ENCODE peak calls at places on chromosomes 5 and 9, in five cellular contexts. One of them, this sample, is unnamed.

GRCh38 chr9:565528-565927 is 276.0 kb upstream of the DMRT1 start:
- DNase-seq in heart left ventricle: no peak
- DNase-seq in kidney: no peak
- DNase-seq in tibial artery: no peak
- DNase-seq in testis: no peak
- DNase-seq in this sample: no peak

GRCh38 chr9:137280478-137281344 is 3.2 kb downstream of the TOR4A start:
- DNase-seq in testis: no peak
- DNase-seq in tibial artery: no peak
- DNase-seq in heart left ventricle: peak; percentile 52
- DNase-seq in kidney: no peak
- DNase-seq in this sample: peak; percentile 39

GRCh38 chr5:59036274-59036961 is 453.5 kb downstream of the RAB3C start:
- DNase-seq in testis: no peak
- DNase-seq in tibial artery: peak; percentile 70
- DNase-seq in kidney: no peak
- DNase-seq in heart left ventricle: peak; percentile 38
- DNase-seq in this sample: no peak

GRCh38 chr9:98921740-98922139 is 22.0 kb upstream of the COL15A1 start:
- DNase-seq in testis: no peak
- DNase-seq in tibial artery: no peak
- DNase-seq in heart left ventricle: no peak
- DNase-seq in kidney: no peak
- DNase-seq in this sample: no peak

GRCh38 chr5:107538331-107539162 is 132.2 kb downstream of the EFNA5 start:
- DNase-seq in testis: no peak
- DNase-seq in heart left ventricle: no peak
- DNase-seq in kidney: no peak
- DNase-seq in tibial artery: no peak
- DNase-seq in this sample: no peak

GRCh38 chr5:146039420-146039819 is 66.0 kb downstream of the PLAC8L1 start:
- DNase-seq in testis: no peak
- DNase-seq in kidney: no peak
- DNase-seq in heart left ventricle: no peak
- DNase-seq in tibial artery: no peak
- DNase-seq in this sample: no peak

GRCh38 chr5:95620030-95620869 is at the start of gene GPR150:
- DNase-seq in kidney: peak; percentile 85
- DNase-seq in heart left ventricle: peak; percentile 54
- DNase-seq in testis: peak; percentile 46
- DNase-seq in tibial artery: peak; percentile 76
- DNase-seq in this sample: peak; percentile 56

GRCh38 chr9:2673161-2673560 is 44.1 kb upstream of the KCNV2 start:
- DNase-seq in testis: no peak
- DNase-seq in tibial artery: no peak
- DNase-seq in kidney: no peak
- DNase-seq in heart left ventricle: no peak
- DNase-seq in this sample: no peak

GRCh38 chr5:180287868-180288267 is 4.0 kb downstream of the MAPK9 start:
- DNase-seq in kidney: no peak
- DNase-seq in testis: no peak
- DNase-seq in heart left ventricle: no peak
- DNase-seq in tibial artery: no peak
- DNase-seq in this sample: no peak

GRCh38 chr5:141094481-141095262 is at the start of gene PCDHB2:
- DNase-seq in heart left ventricle: no peak
- DNase-seq in tibial artery: no peak
- DNase-seq in kidney: peak; percentile 50
- DNase-seq in testis: peak; percentile 89
- DNase-seq in this sample: peak; percentile 30

GRCh38 chr9:126166866-126167265 is 159.8 kb upstream of the MVB12B start:
- DNase-seq in tibial artery: peak; percentile 42
- DNase-seq in kidney: no peak
- DNase-seq in testis: no peak
- DNase-seq in heart left ventricle: no peak
- DNase-seq in this sample: no peak

GRCh38 chr5:170445936-170446335 is 56.8 kb upstream of the KCNMB1 start:
- DNase-seq in tibial artery: no peak
- DNase-seq in heart left ventricle: no peak
- DNase-seq in kidney: no peak
- DNase-seq in testis: no peak
- DNase-seq in this sample: no peak

GRCh38 chr5:31021181-31021624 is 172.3 kb upstream of the CDH6 start:
- DNase-seq in kidney: no peak
- DNase-seq in testis: no peak
- DNase-seq in tibial artery: no peak
- DNase-seq in heart left ventricle: no peak
- DNase-seq in this sample: no peak

GRCh38 chr9:13728917-13729811 is 449.7 kb upstream of the MPDZ start:
- DNase-seq in tibial artery: no peak
- DNase-seq in kidney: no peak
- DNase-seq in testis: no peak
- DNase-seq in heart left ventricle: peak; percentile 36
- DNase-seq in this sample: no peak

GRCh38 chr9:127642047-127642740 is 30.1 kb downstream of the STXBP1 start:
- DNase-seq in tibial artery: no peak
- DNase-seq in heart left ventricle: no peak
- DNase-seq in testis: no peak
- DNase-seq in kidney: no peak
- DNase-seq in this sample: no peak

GRCh38 chr5:169100735-169101075 is 200.2 kb downstream of the SLIT3 start:
- DNase-seq in tibial artery: no peak
- DNase-seq in kidney: no peak
- DNase-seq in heart left ventricle: no peak
- DNase-seq in testis: no peak
- DNase-seq in this sample: no peak

GRCh38 chr9:20197976-20198685 is 409.3 kb upstream of the SLC24A2 start:
- DNase-seq in kidney: no peak
- DNase-seq in heart left ventricle: no peak
- DNase-seq in tibial artery: no peak
- DNase-seq in testis: no peak
- DNase-seq in this sample: no peak

GRCh38 chr9:135379540-135380267 is 99.9 kb upstream of the PPP1R26 start:
- DNase-seq in testis: no peak
- DNase-seq in heart left ventricle: no peak
- DNase-seq in tibial artery: no peak
- DNase-seq in kidney: no peak
- DNase-seq in this sample: no peak

GRCh38 chr9:36730414-36730813 is 157.7 kb downstream of the MELK start:
- DNase-seq in heart left ventricle: no peak
- DNase-seq in testis: no peak
- DNase-seq in tibial artery: no peak
- DNase-seq in kidney: no peak
- DNase-seq in this sample: no peak

GRCh38 chr9:102631559-102631958 is 363.6 kb upstream of the CYLC2 start:
- DNase-seq in tibial artery: no peak
- DNase-seq in heart left ventricle: no peak
- DNase-seq in testis: no peak
- DNase-seq in kidney: no peak
- DNase-seq in this sample: no peak

GRCh38 chr5:131163315-131164119 is 1.5 kb downstream of the HINT1 start:
- DNase-seq in tibial artery: no peak
- DNase-seq in kidney: no peak
- DNase-seq in testis: no peak
- DNase-seq in heart left ventricle: no peak
- DNase-seq in this sample: no peak

GRCh38 chr9:111298831-111299603 is 31.0 kb downstream of the OR2K2 start:
- DNase-seq in tibial artery: peak; percentile 85
- DNase-seq in testis: peak; percentile 69
- DNase-seq in kidney: peak; percentile 89
- DNase-seq in heart left ventricle: peak; percentile 32
- DNase-seq in this sample: peak; percentile 39

GRCh38 chr9:124852829-124853531 is at the start of gene WDR38:
- DNase-seq in kidney: peak; percentile 91
- DNase-seq in testis: peak; percentile 81
- DNase-seq in heart left ventricle: peak; percentile 86
- DNase-seq in tibial artery: peak; percentile 83
- DNase-seq in this sample: peak; percentile 81

GRCh38 chr9:95966303-95966702 is 90.8 kb downstream of the ERCC6L2 start:
- DNase-seq in testis: no peak
- DNase-seq in heart left ventricle: no peak
- DNase-seq in tibial artery: no peak
- DNase-seq in kidney: no peak
- DNase-seq in this sample: no peak

GRCh38 chr9:15576350-15577050 is 23.7 kb downstream of the CCDC171 start:
- DNase-seq in tibial artery: no peak
- DNase-seq in testis: no peak
- DNase-seq in kidney: no peak
- DNase-seq in heart left ventricle: no peak
- DNase-seq in this sample: no peak

GRCh38 chr5:171155621-171156020 is 153.4 kb upstream of the TLX3 start:
- DNase-seq in testis: no peak
- DNase-seq in heart left ventricle: no peak
- DNase-seq in kidney: no peak
- DNase-seq in tibial artery: no peak
- DNase-seq in this sample: no peak

GRCh38 chr5:38968665-38969064 is 105.5 kb downstream of the RICTOR start:
- DNase-seq in testis: no peak
- DNase-seq in tibial artery: no peak
- DNase-seq in heart left ventricle: no peak
- DNase-seq in kidney: no peak
- DNase-seq in this sample: no peak

GRCh38 chr9:99024959-99025358 is 80.0 kb upstream of the TGFBR1 start:
- DNase-seq in testis: no peak
- DNase-seq in tibial artery: no peak
- DNase-seq in heart left ventricle: no peak
- DNase-seq in kidney: no peak
- DNase-seq in this sample: no peak

GRCh38 chr5:127574852-127575679 is 57.6 kb downstream of the PRRC1 start:
- DNase-seq in testis: no peak
- DNase-seq in tibial artery: no peak
- DNase-seq in kidney: no peak
- DNase-seq in heart left ventricle: no peak
- DNase-seq in this sample: no peak

DNA sequence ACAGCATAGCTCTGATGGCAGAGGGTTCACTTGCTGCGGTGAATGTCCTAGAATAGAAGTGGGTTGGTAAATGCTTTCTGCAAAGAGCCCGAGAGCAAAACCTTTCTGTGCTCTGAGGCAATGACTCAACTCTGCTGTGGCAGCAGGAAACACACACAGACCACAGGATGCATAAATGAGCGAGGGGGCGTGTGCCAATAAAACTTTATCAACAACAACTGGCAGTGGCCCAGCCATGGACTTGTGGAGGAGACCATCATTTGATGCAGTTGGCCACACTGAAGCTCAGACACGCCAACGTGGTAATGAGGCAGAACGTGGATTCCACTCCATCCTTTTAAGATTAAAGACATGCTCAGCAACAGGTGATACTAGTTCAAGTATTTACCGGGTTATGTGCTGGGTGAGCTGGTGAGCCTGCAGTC is 6.8 kb downstream of the MRPL36 start:
- DNase-seq in tibial artery: no peak
- DNase-seq in kidney: no peak
- DNase-seq in heart left ventricle: no peak
- DNase-seq in testis: no peak
- DNase-seq in this sample: no peak
- H3K4me3 ChIP-seq in tibial artery: no peak overlapping the region
- H3K4me3 ChIP-seq in kidney: no peak overlapping the region
- H3K4me3 ChIP-seq in heart left ventricle: no peak overlapping the region
- H3K4me3 ChIP-seq in testis: no peak overlapping the region
- H3K4me3 ChIP-seq in this sample: peak overlapping the region; percentile 36

GRCh38 chr5:42500003-42500599 is 76.9 kb downstream of the GHR start:
- DNase-seq in tibial artery: no peak
- DNase-seq in kidney: no peak
- DNase-seq in testis: no peak
- DNase-seq in heart left ventricle: no peak
- DNase-seq in this sample: no peak
- H3K4me1 ChIP-seq in tibial artery: no peaks in the 10 kb centered on the region
- H3K4me1 ChIP-seq in kidney: peaks cover 2% of the 10 kb centered on the region
- H3K4me1 ChIP-seq in testis: peaks cover 11% of the 10 kb centered on the region
- H3K4me1 ChIP-seq in heart left ventricle: peaks cover 30% of the 10 kb centered on the region
- H3K4me1 ChIP-seq in this sample: no peaks in the 10 kb centered on the region

DNA sequence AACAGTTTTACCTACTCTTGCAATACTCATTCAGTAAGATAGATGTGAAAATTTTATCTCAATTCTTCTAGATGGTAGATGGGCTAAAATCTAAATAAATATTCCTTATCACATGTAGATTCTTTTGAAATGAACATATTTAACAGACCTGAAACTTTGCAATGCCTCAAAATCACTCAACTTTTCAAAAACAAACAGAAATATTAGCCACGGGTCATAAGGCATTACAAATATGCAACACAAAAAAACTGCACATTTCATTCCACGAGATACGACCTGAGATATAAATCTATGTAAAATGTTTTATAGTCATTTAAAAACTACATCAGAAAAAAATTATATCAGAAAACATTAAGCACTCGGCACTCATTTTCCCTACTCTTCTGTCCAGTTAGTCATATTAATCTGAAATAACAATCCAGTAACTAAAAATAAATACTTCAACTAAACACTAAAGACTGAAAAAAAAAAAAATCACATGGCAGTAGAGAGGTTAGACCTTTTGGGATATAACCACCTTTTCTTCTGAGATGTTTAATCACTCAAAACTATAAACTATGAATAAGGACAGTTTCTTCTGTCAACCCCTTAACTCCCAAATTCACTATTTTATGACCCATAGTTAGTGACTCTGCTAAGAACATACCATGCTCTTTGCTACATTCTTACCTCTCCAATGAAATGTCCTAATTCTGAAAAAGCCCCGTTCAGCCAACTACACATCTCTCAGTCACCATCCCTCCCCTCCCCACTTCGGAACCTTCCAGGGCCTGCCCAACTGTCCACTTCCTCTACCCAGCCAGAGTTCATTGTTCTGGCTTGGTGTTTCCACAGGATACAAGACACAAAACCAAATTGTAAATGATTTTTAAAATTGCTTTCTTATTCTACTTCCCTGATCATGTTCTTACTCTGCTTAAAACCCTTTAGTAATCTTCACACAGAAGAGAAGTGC is 6.4 kb downstream of the HOMER1 start:
- DNase-seq in testis: no peak
- DNase-seq in heart left ventricle: no peak
- DNase-seq in tibial artery: no peak
- DNase-seq in kidney: no peak
- DNase-seq in this sample: no peak
- H3K4me3 ChIP-seq in testis: no peak overlapping the region
- H3K4me3 ChIP-seq in heart left ventricle: peak overlapping the region; percentile 16
- H3K4me3 ChIP-seq in tibial artery: no peak overlapping the region
- H3K4me3 ChIP-seq in kidney: no peak overlapping the region
- H3K4me3 ChIP-seq in this sample: no peak overlapping the region

GRCh38 chr9:113221800-113222481 is 597 bp downstream of the SLC31A1 start:
- DNase-seq in tibial artery: no peak
- DNase-seq in kidney: no peak
- DNase-seq in testis: no peak
- DNase-seq in heart left ventricle: no peak
- DNase-seq in this sample: no peak

GRCh38 chr9:113219972-113220371 is 1.1 kb downstream of the FKBP15 start:
- DNase-seq in kidney: no peak
- DNase-seq in tibial artery: no peak
- DNase-seq in heart left ventricle: no peak
- DNase-seq in testis: no peak
- DNase-seq in this sample: no peak

GRCh38 chr9:113222482-113222841 is 1.1 kb downstream of the SLC31A1 start:
- DNase-seq in kidney: no peak
- DNase-seq in tibial artery: no peak
- DNase-seq in testis: no peak
- DNase-seq in heart left ventricle: no peak
- DNase-seq in this sample: no peak

GRCh38 chr9:113220467-113221002 is 542 bp downstream of the FKBP15 start:
- DNase-seq in tibial artery: no peak
- DNase-seq in testis: no peak
- DNase-seq in kidney: no peak
- DNase-seq in heart left ventricle: no peak
- DNase-seq in this sample: no peak

GRCh38 chr9:113221003-113221799 is at the start of the genes FKBP15 and SLC31A1:
- DNase-seq in kidney: peak; percentile 99
- DNase-seq in tibial artery: peak; percentile 99
- DNase-seq in testis: peak; percentile 99
- DNase-seq in heart left ventricle: peak; percentile 98
- DNase-seq in this sample: peak; percentile 98
- H3K4me1 ChIP-seq in kidney: peaks cover 21% of the 10 kb centered on the region
- H3K4me1 ChIP-seq in tibial artery: no peaks in the 10 kb centered on the region
- H3K4me1 ChIP-seq in testis: peaks cover 12% of the 10 kb centered on the region
- H3K4me1 ChIP-seq in heart left ventricle: peaks cover 55% of the 10 kb centered on the region
- H3K4me1 ChIP-seq in this sample: peaks cover 11% of the 10 kb centered on the region

This sample was measured in heart right ventricle.